ENCODE peak calls at places on chromosomes 11 and 22, in four cellular contexts. X is OCI-LY7, W is mesothelial cell of epicardium, M is osteoblast. K is an unnamed sample.

GRCh38 chr11:2940930-2941821 is 12.0 kb upstream of the PHLDA2 start:
- DNase-seq in X (no peak), W (no peak), M (peak), K (no peak)

GRCh38 chr11:12787847-12788246 is 113.6 kb downstream of the TEAD1 start:
- DNase-seq in X (no peak), W (no peak), M (no peak), K (no peak)

GRCh38 chr22:45096256-45096907 is 67.3 kb upstream of the NUP50 start:
- DNase-seq in W (no peak), X (peak), M (peak), K (peak)

GRCh38 chr11:3169235-3169951 is 4.3 kb upstream of the OSBPL5 start:
- DNase-seq in X (no peak), M (peak), W (peak), K (no peak)

GRCh38 chr22:25053153-25053805 is 100.8 kb downstream of the KIAA1671 start:
- DNase-seq in W (no peak), M (peak), X (no peak), K (no peak)

GRCh38 chr11:12410006-12410728 is 32.8 kb downstream of the PARVA start:
- DNase-seq in M (peak), X (no peak), W (no peak), K (no peak)

GRCh38 chr11:30322162-30322561 is 742 bp upstream of the ARL14EP start:
- DNase-seq in X (no peak), W (no peak), M (no peak), K (no peak)

GRCh38 chr11:33454264-33454663 is 197.1 kb downstream of the HIPK3 start:
- DNase-seq in W (no peak), M (no peak), X (no peak), K (no peak)

GRCh38 chr11:6413791-6414231 is 5.1 kb downstream of the APBB1 start:
- DNase-seq in X (no peak), W (no peak), M (no peak), K (no peak)

GRCh38 chr11:63505857-63506528 is at the start of gene LGALS12:
- DNase-seq in W (no peak), X (no peak), M (no peak), K (no peak)

GRCh38 chr11:61919113-61919840 is 1.9 kb upstream of the RAB3IL1 start:
- DNase-seq in X (peak), W (no peak), M (peak), K (no peak)

GRCh38 chr11:86955674-86956522 is 703 bp upstream of the FZD4 start:
- DNase-seq in X (peak), M (peak), W (peak), K (peak)

GRCh38 chr11:17646451-17647145 is 72.8 kb upstream of the MYOD1 start:
- DNase-seq in M (no peak), W (no peak), X (no peak), K (no peak)

GRCh38 chr11:130705670-130706421 is 210.4 kb downstream of the SNX19 start:
- DNase-seq in X (no peak), W (no peak), M (no peak), K (no peak)

GRCh38 chr11:48012051-48012391 is 31.7 kb downstream of the PTPRJ start:
- DNase-seq in M (no peak), X (no peak), W (no peak), K (no peak)

GRCh38 chr11:1338201-1339065 is 29.0 kb upstream of the TOLLIP start:
- DNase-seq in W (no peak), M (no peak), X (no peak), K (no peak)

GRCh38 chr11:35588627-35589026 is 29.6 kb upstream of the FJX1 start:
- DNase-seq in X (no peak), W (no peak), M (no peak), K (no peak)

GRCh38 chr11:76791861-76792260 is 8.7 kb downstream of the TSKU start:
- DNase-seq in M (peak), X (no peak), W (no peak), K (no peak)

DNA sequence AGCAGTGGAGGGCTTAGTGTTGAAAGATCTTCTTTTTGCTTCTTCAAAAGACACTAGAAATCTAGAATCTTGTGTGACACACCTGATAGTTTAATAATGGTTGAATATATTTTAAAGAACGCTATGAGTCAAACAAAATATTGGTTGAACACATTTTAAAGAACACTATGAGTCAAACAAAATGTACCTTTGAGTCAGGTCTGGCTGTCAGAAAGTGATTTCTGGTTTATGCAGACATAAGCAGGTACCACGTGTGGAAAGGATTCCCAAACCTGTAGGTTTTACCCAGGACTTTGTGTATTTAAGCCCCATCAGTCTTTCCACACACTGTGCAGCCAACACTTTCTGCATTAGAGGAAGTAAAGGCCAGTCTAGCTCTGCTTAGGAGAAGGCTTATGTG is 366.7 kb upstream of the TENM4 start:
- DNase-seq in X (no peak), M (no peak), W (no peak), K (no peak)
- TF ChIP-seq CTCF in X (no peak), M (no peak), W (no peak), K (no peak)

GRCh38 chr11:96465537-96465936 is 75.7 kb downstream of the JRKL start:
- DNase-seq in M (no peak), X (no peak), W (no peak), K (no peak)

GRCh38 chr11:96470521-96470920 is 80.7 kb downstream of the JRKL start:
- DNase-seq in W (no peak), M (peak), X (no peak), K (no peak)

GRCh38 chr11:96472085-96472484 is 82.3 kb downstream of the JRKL start:
- DNase-seq in M (no peak), X (no peak), W (no peak), K (no peak)

GRCh38 chr11:96464695-96465307 is 75.0 kb downstream of the JRKL start:
- DNase-seq in X (peak), M (peak), W (no peak), K (peak)

GRCh38 chr11:96466607-96467006 is 76.8 kb downstream of the JRKL start:
- DNase-seq in W (no peak), X (no peak), M (no peak), K (no peak)
- TF ChIP-seq CTCF in W (no peak), X (no peak), M (no peak), K (no peak)

GRCh38 chr11:68859123-68859522 is 17.4 kb upstream of the CPT1A start:
- DNase-seq in X (no peak), W (no peak), M (no peak), K (no peak)

GRCh38 chr11:68855205-68855978 is 13.7 kb upstream of the CPT1A start:
- DNase-seq in M (peak), X (no peak), W (no peak), K (no peak)

GRCh38 chr11:68852628-68853027 is 10.9 kb upstream of the CPT1A start:
- DNase-seq in X (no peak), M (no peak), W (no peak), K (no peak)

GRCh38 chr11:68854273-68854958 is 12.7 kb upstream of the CPT1A start:
- DNase-seq in M (peak), W (no peak), X (no peak), K (no peak)

DNA sequence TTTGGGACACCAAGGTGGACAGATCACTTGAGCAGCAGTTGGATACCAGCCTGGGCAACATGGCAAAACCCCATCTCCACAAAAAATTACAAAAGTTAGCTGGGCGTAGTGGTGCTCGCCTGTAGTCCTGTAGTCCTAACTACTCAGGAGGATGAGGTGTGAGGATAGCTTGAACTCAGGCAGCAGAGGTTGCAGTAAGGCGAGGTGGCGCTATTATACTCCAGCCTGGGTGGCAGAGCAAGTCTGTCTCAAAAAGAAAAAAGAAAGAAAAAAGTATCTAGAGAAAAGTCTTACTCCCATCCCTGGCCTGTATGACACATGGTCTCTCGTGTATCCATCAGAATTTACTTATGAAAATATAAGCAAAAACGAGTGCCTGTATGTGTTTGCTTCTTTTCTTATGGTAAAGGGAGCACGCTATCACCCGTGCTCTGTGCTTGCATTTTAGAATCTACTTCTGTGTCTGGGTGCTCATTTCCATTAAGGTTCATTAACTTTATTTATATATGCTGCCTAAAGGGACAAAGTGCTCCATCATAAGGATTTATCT is 15.4 kb upstream of the CPT1A start:
- DNase-seq in W (no peak), M (no peak), X (no peak), K (no peak)
- TF ChIP-seq CTCF in W (no peak), M (no peak), X (no peak), K (no peak)

GRCh38 chr11:72553748-72554147 is 119.4 kb upstream of the CLPB start:
- DNase-seq in M (no peak), W (no peak), X (peak), K (no peak)
- TF ChIP-seq CTCF in M (peak), W (no peak), X (peak), K (peak)

K was measured in HFF-Myc.